ENCODE peak calls at places on chromosomes 1 and 21, in six cellular contexts. One of them, this sample, is unnamed.

GRCh38 chr1:54945393-54945936 is 35.0 kb upstream of the TMEM61 start:
- DNase-seq in NCI-H1694 treated with DMSO at 0.1 percent for 48 hours: no peak
- DNase-seq in NCI-H460: no peak
- DNase-seq in IMR-90: no peak
- DNase-seq in left colon: peak
- DNase-seq in neural crest cell: no peak
- DNase-seq in this sample: no peak

GRCh38 chr1:109241344-109241743 is 8.0 kb upstream of the CELSR2 start:
- DNase-seq in left colon: no peak
- DNase-seq in NCI-H460: no peak
- DNase-seq in IMR-90: no peak
- DNase-seq in neural crest cell: no peak
- DNase-seq in NCI-H1694 treated with DMSO at 0.1 percent for 48 hours: peak
- DNase-seq in this sample: no peak

GRCh38 chr1:7808253-7808844 is 24.3 kb downstream of the PER3 start:
- DNase-seq in IMR-90: peak
- DNase-seq in NCI-H460: peak
- DNase-seq in left colon: no peak
- DNase-seq in neural crest cell: no peak
- DNase-seq in NCI-H1694 treated with DMSO at 0.1 percent for 48 hours: peak
- DNase-seq in this sample: peak

GRCh38 chr21:28991861-28992525 is 684 bp downstream of the LTN1 start:
- DNase-seq in left colon: no peak
- DNase-seq in NCI-H460: no peak
- DNase-seq in IMR-90: no peak
- DNase-seq in NCI-H1694 treated with DMSO at 0.1 percent for 48 hours: no peak
- DNase-seq in neural crest cell: no peak
- DNase-seq in this sample: no peak

GRCh38 chr1:1761504-1762376 is 16.5 kb downstream of the NADK start:
- DNase-seq in NCI-H460: no peak
- DNase-seq in left colon: no peak
- DNase-seq in neural crest cell: no peak
- DNase-seq in NCI-H1694 treated with DMSO at 0.1 percent for 48 hours: no peak
- DNase-seq in IMR-90: no peak
- DNase-seq in this sample: no peak

GRCh38 chr1:211648980-211649934 is 26.2 kb downstream of the NEK2 start:
- DNase-seq in NCI-H460: peak
- DNase-seq in IMR-90: peak
- DNase-seq in left colon: peak
- DNase-seq in NCI-H1694 treated with DMSO at 0.1 percent for 48 hours: peak
- DNase-seq in neural crest cell: no peak
- DNase-seq in this sample: peak

GRCh38 chr1:173330149-173330951 is 123.2 kb upstream of the TNFSF4 start:
- DNase-seq in NCI-H1694 treated with DMSO at 0.1 percent for 48 hours: no peak
- DNase-seq in left colon: no peak
- DNase-seq in NCI-H460: peak
- DNase-seq in IMR-90: peak
- DNase-seq in neural crest cell: no peak
- DNase-seq in this sample: peak

GRCh38 chr1:36871146-36871971 is 163.0 kb downstream of the GRIK3 start:
- DNase-seq in neural crest cell: no peak
- DNase-seq in NCI-H460: no peak
- DNase-seq in left colon: no peak
- DNase-seq in IMR-90: peak
- DNase-seq in NCI-H1694 treated with DMSO at 0.1 percent for 48 hours: peak
- DNase-seq in this sample: no peak

GRCh38 chr1:168709407-168709891 is 19.6 kb downstream of the DPT start:
- DNase-seq in left colon: no peak
- DNase-seq in IMR-90: peak
- DNase-seq in NCI-H460: no peak
- DNase-seq in neural crest cell: no peak
- DNase-seq in NCI-H1694 treated with DMSO at 0.1 percent for 48 hours: no peak
- DNase-seq in this sample: no peak

GRCh38 chr1:66436378-66437135 is 97.4 kb upstream of the SGIP1 start:
- DNase-seq in left colon: no peak
- DNase-seq in neural crest cell: no peak
- DNase-seq in NCI-H460: peak
- DNase-seq in NCI-H1694 treated with DMSO at 0.1 percent for 48 hours: no peak
- DNase-seq in IMR-90: peak
- DNase-seq in this sample: peak

GRCh38 chr1:246921481-246921880 is 10.3 kb downstream of the AHCTF1 start:
- DNase-seq in NCI-H1694 treated with DMSO at 0.1 percent for 48 hours: no peak
- DNase-seq in IMR-90: peak
- DNase-seq in NCI-H460: no peak
- DNase-seq in left colon: no peak
- DNase-seq in neural crest cell: no peak
- DNase-seq in this sample: no peak

GRCh38 chr1:219568728-219569127 is 44.2 kb downstream of the ZC3H11B start:
- DNase-seq in left colon: no peak
- DNase-seq in IMR-90: no peak
- DNase-seq in NCI-H1694 treated with DMSO at 0.1 percent for 48 hours: no peak
- DNase-seq in neural crest cell: no peak
- DNase-seq in NCI-H460: no peak
- DNase-seq in this sample: no peak

GRCh38 chr1:205182930-205183329 is 28.6 kb downstream of the DSTYK start:
- DNase-seq in NCI-H1694 treated with DMSO at 0.1 percent for 48 hours: no peak
- DNase-seq in left colon: no peak
- DNase-seq in IMR-90: no peak
- DNase-seq in neural crest cell: no peak
- DNase-seq in NCI-H460: no peak
- DNase-seq in this sample: no peak

GRCh38 chr1:183139281-183139942 is 46.7 kb upstream of the LAMC2 start:
- DNase-seq in neural crest cell: no peak
- DNase-seq in left colon: no peak
- DNase-seq in NCI-H1694 treated with DMSO at 0.1 percent for 48 hours: no peak
- DNase-seq in IMR-90: peak
- DNase-seq in NCI-H460: peak
- DNase-seq in this sample: no peak

GRCh38 chr1:239893127-239893731 is 198.5 kb upstream of the FMN2 start:
- DNase-seq in NCI-H1694 treated with DMSO at 0.1 percent for 48 hours: no peak
- DNase-seq in IMR-90: no peak
- DNase-seq in NCI-H460: no peak
- DNase-seq in neural crest cell: no peak
- DNase-seq in left colon: no peak
- DNase-seq in this sample: peak

GRCh38 chr1:59159557-59160203 is 137.2 kb upstream of the FGGY start:
- DNase-seq in left colon: no peak
- DNase-seq in neural crest cell: no peak
- DNase-seq in NCI-H460: no peak
- DNase-seq in IMR-90: no peak
- DNase-seq in NCI-H1694 treated with DMSO at 0.1 percent for 48 hours: no peak
- DNase-seq in this sample: no peak

GRCh38 chr1:45913183-45913924 is 109.9 kb downstream of the MAST2 start:
- DNase-seq in IMR-90: peak
- DNase-seq in NCI-H1694 treated with DMSO at 0.1 percent for 48 hours: no peak
- DNase-seq in left colon: peak
- DNase-seq in neural crest cell: no peak
- DNase-seq in NCI-H460: peak
- DNase-seq in this sample: peak

GRCh38 chr1:15328785-15329480 is 80.8 kb upstream of the EFHD2 start:
- DNase-seq in NCI-H1694 treated with DMSO at 0.1 percent for 48 hours: no peak
- DNase-seq in IMR-90: peak
- DNase-seq in neural crest cell: no peak
- DNase-seq in NCI-H460: no peak
- DNase-seq in left colon: no peak
- DNase-seq in this sample: no peak

GRCh38 chr1:93814795-93815737 is 63.9 kb downstream of the DNTTIP2 start:
- DNase-seq in IMR-90: peak
- DNase-seq in neural crest cell: no peak
- DNase-seq in left colon: no peak
- DNase-seq in NCI-H460: peak
- DNase-seq in NCI-H1694 treated with DMSO at 0.1 percent for 48 hours: no peak
- DNase-seq in this sample: no peak

GRCh38 chr1:15703562-15703961 is 19.4 kb downstream of the PLEKHM2 start:
- DNase-seq in IMR-90: peak
- DNase-seq in NCI-H460: no peak
- DNase-seq in NCI-H1694 treated with DMSO at 0.1 percent for 48 hours: no peak
- DNase-seq in left colon: peak
- DNase-seq in neural crest cell: no peak
- DNase-seq in this sample: peak

GRCh38 chr1:46410156-46411009 is 16.3 kb downstream of the FAAH start:
- DNase-seq in neural crest cell: no peak
- DNase-seq in NCI-H1694 treated with DMSO at 0.1 percent for 48 hours: no peak
- DNase-seq in left colon: no peak
- DNase-seq in IMR-90: peak
- DNase-seq in NCI-H460: no peak
- DNase-seq in this sample: no peak

GRCh38 chr1:208010487-208011079 is 99.7 kb upstream of the CD34 start:
- DNase-seq in left colon: no peak
- DNase-seq in NCI-H1694 treated with DMSO at 0.1 percent for 48 hours: no peak
- DNase-seq in IMR-90: no peak
- DNase-seq in neural crest cell: no peak
- DNase-seq in NCI-H460: no peak
- DNase-seq in this sample: no peak

GRCh38 chr1:160779662-160780397 is 16.1 kb upstream of the LY9 start:
- DNase-seq in NCI-H1694 treated with DMSO at 0.1 percent for 48 hours: no peak
- DNase-seq in neural crest cell: peak
- DNase-seq in NCI-H460: no peak
- DNase-seq in IMR-90: no peak
- DNase-seq in left colon: no peak
- DNase-seq in this sample: peak

GRCh38 chr1:84506729-84507453 is 510 bp upstream of the GNG5 start:
- DNase-seq in NCI-H1694 treated with DMSO at 0.1 percent for 48 hours: no peak
- DNase-seq in IMR-90: no peak
- DNase-seq in left colon: no peak
- DNase-seq in neural crest cell: no peak
- DNase-seq in NCI-H460: no peak
- DNase-seq in this sample: no peak

GRCh38 chr1:91684599-91685196 is 184.0 kb downstream of the CDC7 start:
- DNase-seq in neural crest cell: no peak
- DNase-seq in NCI-H1694 treated with DMSO at 0.1 percent for 48 hours: no peak
- DNase-seq in IMR-90: peak
- DNase-seq in left colon: no peak
- DNase-seq in NCI-H460: no peak
- DNase-seq in this sample: no peak

GRCh38 chr1:222654849-222655248 is 37.0 kb downstream of the MIA3 start:
- DNase-seq in IMR-90: no peak
- DNase-seq in NCI-H1694 treated with DMSO at 0.1 percent for 48 hours: no peak
- DNase-seq in neural crest cell: no peak
- DNase-seq in NCI-H460: no peak
- DNase-seq in left colon: no peak
- DNase-seq in this sample: peak

GRCh38 chr21:42336065-42336464 is 14.7 kb downstream of the TFF2 start:
- DNase-seq in NCI-H1694 treated with DMSO at 0.1 percent for 48 hours: no peak
- DNase-seq in neural crest cell: no peak
- DNase-seq in left colon: peak
- DNase-seq in NCI-H460: no peak
- DNase-seq in IMR-90: peak
- DNase-seq in this sample: peak

GRCh38 chr1:37794372-37795339 is 1.0 kb downstream of the MANEAL start:
- DNase-seq in left colon: peak
- DNase-seq in NCI-H1694 treated with DMSO at 0.1 percent for 48 hours: no peak
- DNase-seq in NCI-H460: no peak
- DNase-seq in IMR-90: no peak
- DNase-seq in neural crest cell: no peak
- DNase-seq in this sample: no peak

GRCh38 chr1:54995835-54996234 is 2.9 kb upstream of the BSND start:
- DNase-seq in IMR-90: no peak
- DNase-seq in neural crest cell: no peak
- DNase-seq in NCI-H460: no peak
- DNase-seq in left colon: no peak
- DNase-seq in NCI-H1694 treated with DMSO at 0.1 percent for 48 hours: no peak
- DNase-seq in this sample: no peak

GRCh38 chr21:20875741-20876140 is 122.5 kb upstream of the NCAM2 start:
- DNase-seq in left colon: no peak
- DNase-seq in NCI-H460: no peak
- DNase-seq in neural crest cell: no peak
- DNase-seq in NCI-H1694 treated with DMSO at 0.1 percent for 48 hours: no peak
- DNase-seq in IMR-90: no peak
- DNase-seq in this sample: no peak

GRCh38 chr1:97898948-97899347 is 21.9 kb downstream of the DPYD start:
- DNase-seq in left colon: no peak
- DNase-seq in IMR-90: peak
- DNase-seq in NCI-H1694 treated with DMSO at 0.1 percent for 48 hours: no peak
- DNase-seq in NCI-H460: no peak
- DNase-seq in neural crest cell: no peak
- DNase-seq in this sample: no peak

GRCh38 chr1:219159946-219160645 is 13.6 kb upstream of the LYPLAL1 start:
- DNase-seq in NCI-H1694 treated with DMSO at 0.1 percent for 48 hours: no peak
- DNase-seq in NCI-H460: peak
- DNase-seq in neural crest cell: no peak
- DNase-seq in IMR-90: no peak
- DNase-seq in left colon: no peak
- DNase-seq in this sample: no peak

GRCh38 chr1:31669786-31670582 is 25.3 kb upstream of the PEF1 start:
- DNase-seq in left colon: peak
- DNase-seq in IMR-90: peak
- DNase-seq in NCI-H1694 treated with DMSO at 0.1 percent for 48 hours: peak
- DNase-seq in neural crest cell: no peak
- DNase-seq in NCI-H460: peak
- DNase-seq in this sample: no peak

GRCh38 chr1:115069626-115070308 is 19.5 kb downstream of the TSPAN2 start:
- DNase-seq in left colon: no peak
- DNase-seq in IMR-90: peak
- DNase-seq in NCI-H460: no peak
- DNase-seq in neural crest cell: no peak
- DNase-seq in NCI-H1694 treated with DMSO at 0.1 percent for 48 hours: no peak
- DNase-seq in this sample: no peak

GRCh38 chr1:92167151-92167550 is 50.6 kb upstream of the C1orf146 start:
- DNase-seq in NCI-H460: no peak
- DNase-seq in left colon: no peak
- DNase-seq in neural crest cell: no peak
- DNase-seq in IMR-90: no peak
- DNase-seq in NCI-H1694 treated with DMSO at 0.1 percent for 48 hours: no peak
- DNase-seq in this sample: no peak

GRCh38 chr1:31442648-31442994 is 29.6 kb downstream of the SERINC2 start:
- DNase-seq in NCI-H1694 treated with DMSO at 0.1 percent for 48 hours: no peak
- DNase-seq in IMR-90: no peak
- DNase-seq in left colon: no peak
- DNase-seq in NCI-H460: no peak
- DNase-seq in neural crest cell: no peak
- DNase-seq in this sample: no peak